ENCODE peak calls at places on chromosomes 16 and 17, in four cellular contexts. One of them, this sample, is unnamed.

GRCh38 chr17:42667088-42667951 is 8.2 kb downstream of the TUBG2 start:
- DNase-seq in endothelial cell: no peak
- DNase-seq in AML-193: no peak
- DNase-seq in tibial nerve: no peak
- DNase-seq in this sample: no peak

GRCh38 chr16:88453621-88454314 is 688 bp downstream of the ZFPM1 start:
- DNase-seq in AML-193: no peak
- DNase-seq in endothelial cell: peak
- DNase-seq in tibial nerve: no peak
- DNase-seq in this sample: no peak

GRCh38 chr16:88597856-88598491 is 27.8 kb downstream of the ZC3H18 start:
- DNase-seq in tibial nerve: no peak
- DNase-seq in AML-193: no peak
- DNase-seq in endothelial cell: no peak
- DNase-seq in this sample: no peak

GRCh38 chr16:81730090-81731051 is 48.7 kb upstream of the PLCG2 start:
- DNase-seq in tibial nerve: peak
- DNase-seq in AML-193: no peak
- DNase-seq in endothelial cell: peak
- DNase-seq in this sample: peak

GRCh38 chr16:10738231-10739077 is 5.2 kb upstream of the NUBP1 start:
- DNase-seq in AML-193: peak
- DNase-seq in endothelial cell: no peak
- DNase-seq in tibial nerve: peak
- DNase-seq in this sample: no peak

GRCh38 chr17:64635647-64636305 is 26.3 kb downstream of the SMURF2 start:
- DNase-seq in tibial nerve: no peak
- DNase-seq in endothelial cell: no peak
- DNase-seq in AML-193: no peak
- DNase-seq in this sample: no peak

GRCh38 chr17:81460856-81461460 is 51.6 kb downstream of the ACTG1 start:
- DNase-seq in AML-193: no peak
- DNase-seq in endothelial cell: no peak
- DNase-seq in tibial nerve: no peak
- DNase-seq in this sample: no peak

GRCh38 chr16:83211711-83212110 is 584.9 kb downstream of the CDH13 start:
- DNase-seq in AML-193: no peak
- DNase-seq in tibial nerve: no peak
- DNase-seq in endothelial cell: no peak
- DNase-seq in this sample: no peak

GRCh38 chr16:47779201-47780016 is 318.3 kb downstream of the PHKB start:
- DNase-seq in tibial nerve: no peak
- DNase-seq in AML-193: no peak
- DNase-seq in endothelial cell: no peak
- DNase-seq in this sample: no peak

GRCh38 chr16:27920391-27920891 is 143.1 kb downstream of the GSG1L start:
- DNase-seq in AML-193: no peak
- DNase-seq in tibial nerve: no peak
- DNase-seq in endothelial cell: peak
- DNase-seq in this sample: no peak

GRCh38 chr17:74737299-74738050 is 419 bp downstream of the RAB37 start:
- DNase-seq in tibial nerve: no peak
- DNase-seq in endothelial cell: peak
- DNase-seq in AML-193: peak
- DNase-seq in this sample: no peak

GRCh38 chr17:44672479-44673093 is 16.3 kb downstream of the MEIOC start:
- DNase-seq in endothelial cell: no peak
- DNase-seq in tibial nerve: no peak
- DNase-seq in AML-193: peak
- DNase-seq in this sample: no peak

GRCh38 chr17:65629234-65629690 is 67.8 kb upstream of the AXIN2 start:
- DNase-seq in tibial nerve: no peak
- DNase-seq in endothelial cell: no peak
- DNase-seq in AML-193: no peak
- DNase-seq in this sample: no peak

GRCh38 chr17:69763503-69763902 is 311.5 kb upstream of the KCNJ16 start:
- DNase-seq in tibial nerve: no peak
- DNase-seq in AML-193: no peak
- DNase-seq in endothelial cell: no peak
- DNase-seq in this sample: no peak

GRCh38 chr16:83967091-83967490 is 953 bp upstream of the NECAB2 start:
- DNase-seq in tibial nerve: no peak
- DNase-seq in AML-193: no peak
- DNase-seq in endothelial cell: no peak
- DNase-seq in this sample: peak

GRCh38 chr16:89952551-89952950 is 4.0 kb downstream of the DEF8 start:
- DNase-seq in tibial nerve: no peak
- DNase-seq in AML-193: no peak
- DNase-seq in endothelial cell: no peak
- DNase-seq in this sample: no peak

GRCh38 chr17:29996458-29996857 is 55.0 kb downstream of the EFCAB5 start:
- DNase-seq in endothelial cell: no peak
- DNase-seq in tibial nerve: no peak
- DNase-seq in AML-193: no peak
- DNase-seq in this sample: no peak

GRCh38 chr16:82955836-82956348 is 329.1 kb downstream of the CDH13 start:
- DNase-seq in tibial nerve: no peak
- DNase-seq in endothelial cell: no peak
- DNase-seq in AML-193: no peak
- DNase-seq in this sample: no peak

GRCh38 chr17:38333635-38334295 is 10.0 kb downstream of the GPR179 start:
- DNase-seq in tibial nerve: no peak
- DNase-seq in endothelial cell: peak
- DNase-seq in AML-193: peak
- DNase-seq in this sample: peak

GRCh38 chr17:17605747-17606083 is 14.2 kb upstream of the PEMT start:
- DNase-seq in endothelial cell: no peak
- DNase-seq in tibial nerve: no peak
- DNase-seq in AML-193: no peak
- DNase-seq in this sample: no peak

GRCh38 chr16:9090101-9090959 is 1.1 kb upstream of the HAPSTR1 start:
- DNase-seq in endothelial cell: peak
- DNase-seq in tibial nerve: peak
- DNase-seq in AML-193: no peak
- DNase-seq in this sample: peak

This sample was measured in suprapubic skin.